ENCODE peak calls at places on chromosomes 6 and 20, in five cellular contexts. O is progenitor cell of endocrine pancreas; C is uterus; Q is spleen; D is CD8-positive, alpha-beta T cell. Y is an unnamed sample.

GRCh38 chr20:10253750-10254149 is 35.1 kb downstream of the SNAP25 start:
- DNase-seq in D (no peak), C (no peak), O (no peak), Q (no peak), Y (no peak)

GRCh38 chr6:144397141-144397540 is 112.0 kb downstream of the UTRN start:
- DNase-seq in O (no peak), D (no peak), Q (no peak), C (no peak), Y (no peak)

GRCh38 chr6:91659881-91660280 is 1073.0 kb upstream of the MAP3K7 start:
- DNase-seq in C (no peak), D (no peak), Q (no peak), O (no peak), Y (no peak)

GRCh38 chr6:130890531-130890950 is 63.3 kb downstream of the SMLR1 start:
- DNase-seq in Q (no peak), O (no peak), D (no peak), C (no peak), Y (no peak)

GRCh38 chr6:3385660-3386151 is 71.1 kb downstream of the SLC22A23 start:
- DNase-seq in O (no peak), Q (no peak), D (no peak), C (no peak), Y (no peak)

GRCh38 chr6:160263214-160263939 is 4.8 kb upstream of the SLC22A2 start:
- DNase-seq in O (no peak), C (no peak), Q (no peak), D (no peak), Y (no peak)

GRCh38 chr6:168514216-168514615 is 73.2 kb downstream of the SMOC2 start:
- DNase-seq in C (peak; percentile 74), D (no peak), Q (no peak), O (no peak), Y (no peak)

GRCh38 chr20:63176448-63177133 is 39.3 kb downstream of the YTHDF1 start:
- DNase-seq in Q (no peak), C (no peak), O (no peak), D (no peak), Y (no peak)

GRCh38 chr20:21159658-21160380 is 33.9 kb downstream of the KIZ start:
- DNase-seq in Q (no peak), O (no peak), C (no peak), D (no peak), Y (no peak)

GRCh38 chr6:3987072-3987471 is 91.9 kb downstream of the FAM217A start:
- DNase-seq in D (no peak), Q (no peak), C (no peak), O (no peak), Y (no peak)

GRCh38 chr20:24738981-24739633 is 210.0 kb upstream of the CST7 start:
- DNase-seq in O (no peak), Q (no peak), D (no peak), C (no peak), Y (no peak)

GRCh38 chr6:139253656-139254055 is 38.1 kb downstream of the TXLNB start:
- DNase-seq in Q (no peak), O (no peak), D (no peak), C (no peak), Y (no peak)

GRCh38 chr6:100559859-100560258 is 95.1 kb upstream of the SIM1 start:
- DNase-seq in O (no peak), Q (no peak), C (no peak), D (no peak), Y (no peak)

DNA sequence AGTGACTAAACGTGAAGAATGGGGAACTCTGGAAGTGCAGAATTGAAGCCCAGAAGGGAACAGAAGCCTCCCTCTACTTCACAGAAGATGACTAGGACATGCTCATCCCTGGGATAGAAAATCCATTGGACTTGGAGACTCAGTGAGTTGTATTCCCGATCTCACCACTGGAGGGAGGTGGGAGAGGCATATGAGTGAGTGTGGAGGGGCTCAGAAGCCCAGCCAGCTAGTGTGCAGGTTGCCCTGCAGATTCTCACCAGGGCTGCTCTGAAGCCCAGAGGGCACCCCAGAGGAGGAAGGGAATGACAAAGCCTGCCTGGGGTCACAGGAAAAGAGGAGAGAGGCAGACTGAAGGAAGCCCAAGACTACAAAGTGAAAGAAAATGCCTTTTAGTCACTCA is 42.1 kb upstream of the HLA-E start:
- DNase-seq in Q (no peak), D (no peak), C (no peak), O (no peak), Y (no peak)
- TF ChIP-seq CTCF in Q (no peak), D (no peak), C (no peak), O (peak; percentile 54), Y (no peak)

DNA sequence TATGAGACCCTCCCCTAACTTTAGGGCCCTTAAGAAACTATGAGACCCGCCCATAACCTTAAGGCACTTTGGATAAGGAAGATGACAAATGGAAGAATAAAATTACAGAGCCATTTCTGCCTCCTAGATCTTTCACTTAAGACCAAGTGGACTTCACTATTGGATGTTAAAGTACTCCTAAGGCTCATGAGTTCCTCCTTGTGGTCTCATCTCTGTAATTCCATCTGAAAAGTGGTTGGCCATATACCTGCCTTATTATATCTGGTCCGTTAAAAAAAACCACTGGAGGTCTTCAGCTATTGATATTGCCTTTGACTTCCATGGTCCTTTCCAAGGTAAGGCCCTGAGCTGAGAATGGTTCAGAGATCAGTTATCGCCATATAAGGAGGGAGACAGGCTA is 310.3 kb downstream of the EYA4 start:
- DNase-seq in Q (no peak), O (no peak), C (no peak), D (no peak), Y (no peak)
- TF ChIP-seq CTCF in Q (no peak), O (no peak), C (no peak), D (no peak), Y (no peak)

DNA sequence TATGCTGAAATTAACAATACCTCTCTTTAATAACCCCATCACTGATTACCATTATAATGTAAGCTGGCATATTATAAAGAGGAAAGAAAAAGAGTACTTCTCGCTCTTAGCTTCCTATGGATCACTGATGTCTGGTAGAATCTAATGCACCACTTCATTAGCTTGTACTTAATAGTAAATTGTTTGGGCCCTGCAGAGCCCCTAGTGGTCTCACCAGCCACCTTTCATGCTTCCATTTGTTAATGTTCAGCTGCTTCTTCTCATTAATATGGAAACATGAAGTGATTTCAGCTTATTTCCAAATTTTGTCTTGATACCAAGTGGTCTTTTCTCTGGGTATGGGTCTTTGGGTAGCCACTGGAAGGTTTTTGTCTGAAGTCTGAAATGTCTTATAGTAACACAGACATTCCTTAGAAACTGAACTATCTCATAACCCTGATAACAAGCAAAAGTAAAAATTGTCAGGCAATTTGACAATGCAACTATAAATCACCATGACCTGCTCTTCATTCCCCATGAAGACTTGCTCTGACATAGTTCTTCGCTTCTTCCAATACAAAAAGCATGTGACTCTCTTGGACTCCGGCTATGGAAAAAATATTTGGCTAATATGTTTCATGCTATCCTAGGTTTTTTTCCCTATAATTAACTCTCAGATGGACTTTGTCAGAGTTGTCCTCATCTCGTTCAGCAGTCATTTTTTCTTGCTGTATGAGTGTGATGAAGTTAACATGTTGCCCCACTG is 395.8 kb upstream of the MARCKS start:
- DNase-seq in D (no peak), O (no peak), C (no peak), Q (no peak), Y (no peak)
- TF ChIP-seq CTCF in D (no peak), O (peak; percentile 43), C (no peak), Q (no peak), Y (peak; percentile 16)

GRCh38 chr20:19885576-19885956 is 127.5 kb downstream of the RIN2 start:
- DNase-seq in D (no peak), Q (no peak), C (no peak), O (no peak), Y (no peak)
- TF ChIP-seq CTCF in D (no peak), Q (no peak), C (no peak), O (no peak), Y (no peak)

DNA sequence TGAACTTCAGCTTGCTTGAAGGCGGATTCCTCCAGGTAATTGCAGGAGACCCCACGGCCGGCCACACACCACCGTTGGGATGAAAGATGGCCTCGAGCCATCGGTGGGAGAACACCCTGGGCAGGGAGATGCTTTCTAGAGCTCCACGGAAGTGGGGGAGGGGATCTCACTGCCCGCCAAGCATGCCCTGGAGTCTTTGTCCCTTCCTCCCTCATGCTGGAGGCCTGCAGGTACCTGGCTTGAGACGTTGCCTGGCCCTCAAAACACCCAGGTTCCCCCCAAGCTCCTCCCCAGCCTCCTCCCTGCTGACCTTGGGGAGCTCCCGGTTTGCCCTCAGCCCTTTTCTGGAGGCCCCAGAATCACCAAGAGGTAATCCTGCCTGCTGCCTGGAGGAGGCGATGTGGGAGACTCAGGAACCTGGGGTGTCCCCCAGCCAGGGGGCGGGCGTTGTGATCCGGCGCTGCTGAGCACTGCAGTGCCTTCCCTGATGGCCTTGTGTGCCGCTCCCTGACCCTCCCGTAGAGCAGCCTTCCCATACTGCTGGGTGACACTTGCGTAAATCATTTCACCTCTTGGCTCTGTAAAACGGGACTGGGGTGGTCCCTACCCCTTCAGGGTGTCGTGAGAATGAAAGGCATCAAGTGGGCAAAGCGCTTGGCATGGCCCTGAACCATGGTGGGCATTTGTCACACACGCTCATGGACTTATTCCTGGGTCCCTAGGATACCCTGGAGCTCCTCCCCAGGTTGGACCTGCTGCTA is 91.4 kb downstream of the CEBPB start:
- DNase-seq in Q (no peak), C (no peak), O (no peak), D (no peak), Y (no peak)
- TF ChIP-seq CTCF in Q (no peak), C (no peak), O (no peak), D (no peak), Y (no peak)

DNA sequence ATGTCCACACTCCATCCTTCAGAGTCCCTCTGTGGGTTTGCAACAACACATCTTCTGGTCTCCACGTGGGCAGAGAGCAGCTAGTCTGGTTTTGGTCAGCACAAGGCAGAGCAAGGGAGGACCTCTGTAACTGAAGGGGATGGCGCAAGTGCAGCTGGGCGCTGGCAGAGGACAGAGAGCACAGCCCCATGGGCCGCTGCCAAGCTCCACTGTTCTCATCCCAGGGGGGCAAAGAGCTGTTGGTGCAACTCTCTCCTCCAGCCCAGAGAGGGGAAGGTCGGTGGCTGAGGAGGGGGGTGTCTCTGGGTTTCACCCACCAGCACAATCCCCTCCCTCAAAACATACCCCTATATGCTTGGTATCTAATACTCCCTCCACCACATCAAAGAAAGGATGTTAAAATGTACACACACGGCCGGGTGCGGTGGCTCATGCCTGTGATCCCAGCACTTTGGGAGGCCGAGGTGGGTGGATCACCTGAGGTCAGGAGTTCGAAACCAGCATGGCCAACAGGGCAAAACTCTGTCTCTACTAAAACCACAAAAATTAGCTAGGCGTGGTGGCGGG is 9.1 kb downstream of the ATP9A start:
- DNase-seq in Q (no peak), D (no peak), O (no peak), C (no peak), Y (no peak)
- TF ChIP-seq CTCF in Q (no peak), D (no peak), O (no peak), C (no peak), Y (no peak)

DNA sequence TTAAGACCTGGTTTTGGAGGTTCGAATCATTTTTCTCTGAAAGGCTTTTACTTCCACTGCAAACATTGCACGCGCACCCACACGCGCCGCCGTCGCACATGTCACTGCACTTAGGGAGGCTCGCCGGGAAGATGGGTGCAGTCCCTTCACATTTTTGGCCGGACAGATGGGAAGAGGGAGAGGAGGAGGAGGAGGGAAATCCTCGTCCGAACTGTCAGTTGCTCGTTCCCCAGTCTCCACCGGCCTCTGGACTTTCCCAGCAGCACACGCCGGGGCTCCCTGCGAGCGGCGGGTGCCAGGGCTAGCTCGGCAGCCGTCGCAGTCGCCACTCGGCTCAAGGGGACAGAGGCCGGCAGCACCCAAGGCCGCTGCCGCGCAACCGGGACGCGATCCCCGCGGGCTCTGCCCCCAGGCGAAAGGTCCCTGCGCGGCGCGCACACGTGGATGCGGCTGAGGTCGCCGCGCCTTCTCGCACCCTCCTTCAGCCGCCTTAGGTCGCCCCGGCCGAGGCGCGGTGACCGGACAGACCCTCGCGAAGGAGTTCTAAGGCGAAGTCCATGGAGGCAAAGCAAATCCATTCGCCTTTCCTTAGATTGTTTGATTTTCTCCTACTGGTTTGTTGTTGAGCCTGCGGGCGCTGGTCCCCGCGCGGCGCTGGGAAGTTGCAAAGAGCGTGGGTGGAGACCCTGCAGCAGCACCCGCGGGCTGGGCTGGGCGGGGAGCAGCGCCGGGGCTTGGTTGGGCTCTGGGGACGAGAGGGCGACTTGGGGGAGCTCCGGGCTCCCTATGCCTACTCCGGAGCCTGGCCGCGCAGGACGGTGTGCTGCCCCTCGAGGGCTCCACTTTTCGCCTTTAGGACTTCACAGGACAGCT is 1.2 kb downstream of the MYB start:
- DNase-seq in O (peak; percentile 16), C (peak; percentile 13), Q (peak; percentile 88), D (peak; percentile 43), Y (no peak)
- TF ChIP-seq CTCF in O (no peak), C (no peak), Q (no peak), D (no peak), Y (no peak)